ENCODE peak calls at places on chromosomes 3 and 15, in four cellular contexts. A is HCT116; O is IMR-90; M is CD8-positive, alpha-beta T cell. U is an unnamed sample.

GRCh38 chr15:41713047-41713446 is 52.8 kb downstream of the MGA start:
- DNase-seq in M (no peak), A (no peak), O (peak), U (no peak)

GRCh38 chr3:61158152-61158551 is 93.1 kb downstream of the FHIT start:
- DNase-seq in O (no peak), A (no peak), M (no peak), U (no peak)

GRCh38 chr3:150147776-150148175 is 177.1 kb upstream of the PFN2 start:
- DNase-seq in O (peak), M (no peak), A (no peak), U (no peak)

GRCh38 chr15:96349933-96350292 is 19.4 kb downstream of the NR2F2 start:
- DNase-seq in A (no peak), O (no peak), M (no peak), U (no peak)

GRCh38 chr15:41904487-41905359 is 10.9 kb upstream of the SPTBN5 start:
- DNase-seq in M (peak), O (peak), A (peak), U (no peak)

GRCh38 chr3:53190659-53191058 is 29.6 kb downstream of the PRKCD start:
- DNase-seq in O (no peak), A (no peak), M (no peak), U (no peak)

GRCh38 chr3:172148269-172148668 is 108.9 kb downstream of the FNDC3B start:
- DNase-seq in A (no peak), O (peak), M (no peak), U (no peak)

GRCh38 chr3:172224560-172225214 is 185.3 kb downstream of the FNDC3B start:
- DNase-seq in A (no peak), M (no peak), O (no peak), U (no peak)

GRCh38 chr3:190307164-190307545 is 15.1 kb downstream of the CLDN1 start:
- DNase-seq in O (no peak), A (no peak), M (no peak), U (no peak)

GRCh38 chr3:159077860-159078259 is 276.0 kb downstream of the MFSD1 start:
- DNase-seq in M (no peak), O (peak), A (no peak), U (peak)

GRCh38 chr3:11716576-11717250 is 73.0 kb upstream of the VGLL4 start:
- DNase-seq in M (no peak), A (no peak), O (no peak), U (no peak)

GRCh38 chr3:149400645-149401044 is 23.2 kb upstream of the TM4SF1 start:
- DNase-seq in O (peak), M (no peak), A (no peak), U (no peak)

GRCh38 chr15:92393287-92393993 is at the start of gene ST8SIA2:
- DNase-seq in O (no peak), A (no peak), M (no peak), U (no peak)

GRCh38 chr3:123547881-123548534 is 36.8 kb downstream of the HACD2 start:
- DNase-seq in A (no peak), O (no peak), M (no peak), U (no peak)

GRCh38 chr15:29101491-29101890 is 168.1 kb downstream of the NSMCE3 start:
- DNase-seq in M (no peak), A (no peak), O (no peak), U (no peak)

GRCh38 chr3:137172703-137173102 is 214.9 kb downstream of the IL20RB start:
- DNase-seq in A (no peak), M (no peak), O (no peak), U (no peak)

GRCh38 chr3:131998027-131998426 is 36.8 kb downstream of the CPNE4 start:
- DNase-seq in A (no peak), M (no peak), O (no peak), U (no peak)

GRCh38 chr3:71229905-71230657 is 353.4 kb downstream of the FOXP1 start:
- DNase-seq in O (no peak), A (no peak), M (peak), U (no peak)

GRCh38 chr15:31598620-31599019 is 272.0 kb downstream of the KLF13 start:
- DNase-seq in O (peak), A (no peak), M (no peak), U (no peak)

GRCh38 chr3:125437631-125438435 is 62.7 kb upstream of the ZNF148 start:
- DNase-seq in O (peak), M (peak), A (peak), U (no peak)

GRCh38 chr3:38713121-38713520 is 63.6 kb upstream of the SCN5A start:
- DNase-seq in M (no peak), A (no peak), O (no peak), U (no peak)

GRCh38 chr3:17800232-17800631 is 57.8 kb upstream of the TBC1D5 start:
- DNase-seq in M (no peak), O (no peak), A (no peak), U (no peak)

GRCh38 chr3:32246079-32246675 is 7.7 kb downstream of the CMTM8 start:
- DNase-seq in O (no peak), A (no peak), M (no peak), U (no peak)

GRCh38 chr3:21643752-21644151 is 107.3 kb downstream of the ZNF385D start:
- DNase-seq in O (no peak), A (no peak), M (no peak), U (no peak)

GRCh38 chr3:52438579-52439425 is 6.1 kb downstream of the SEMA3G start:
- DNase-seq in O (no peak), M (no peak), A (no peak), U (no peak)

GRCh38 chr15:87293016-87293415 is 963.5 kb downstream of the NTRK3 start:
- DNase-seq in A (no peak), O (no peak), M (no peak), U (no peak)

GRCh38 chr15:70266412-70267089 is 168.8 kb upstream of the TLE3 start:
- DNase-seq in O (no peak), M (no peak), A (no peak), U (no peak)

GRCh38 chr15:80637747-80638146 is 57.4 kb upstream of the ABHD17C start:
- DNase-seq in A (no peak), M (no peak), O (no peak), U (no peak)

GRCh38 chr3:120506076-120506827 is 55.5 kb upstream of the FSTL1 start:
- DNase-seq in O (peak), M (no peak), A (no peak), U (no peak)

GRCh38 chr3:16521580-16521941 is 8.1 kb upstream of the RFTN1 start:
- DNase-seq in M (no peak), A (no peak), O (no peak), U (no peak)

GRCh38 chr3:136893848-136894443 is 31.9 kb downstream of the NCK1 start:
- DNase-seq in O (peak), M (no peak), A (no peak), U (peak)

GRCh38 chr3:64681015-64681414 is 6.8 kb downstream of the ADAMTS9 start:
- DNase-seq in M (no peak), O (no peak), A (no peak), U (no peak)

GRCh38 chr3:140053011-140053702 is 118.2 kb downstream of the CLSTN2 start:
- DNase-seq in A (no peak), M (no peak), O (no peak), U (no peak)

GRCh38 chr3:170572665-170573253 is 13.1 kb downstream of the SLC7A14 start:
- DNase-seq in O (peak), M (no peak), A (no peak), U (peak)

GRCh38 chr3:98744283-98744682 is 18.9 kb upstream of the ST3GAL6 start:
- DNase-seq in A (no peak), O (no peak), M (no peak), U (no peak)
- H3K27ac ChIP-seq in A (no peak), O (no peak), M (no peak), U (no peak)

GRCh38 chr15:56792211-56792610 is 58.9 kb upstream of the ZNF280D start:
- DNase-seq in O (peak), A (no peak), M (no peak), U (no peak)
- H3K27ac ChIP-seq in O (no peak), A (no peak), M (no peak), U (no peak)

GRCh38 chr3:45010718-45011355 is 15.3 kb upstream of the CLEC3B start:
- DNase-seq in O (peak), A (no peak), M (no peak), U (peak)
- H3K27ac ChIP-seq in O (peak), A (no peak), M (no peak), U (peak)

DNA sequence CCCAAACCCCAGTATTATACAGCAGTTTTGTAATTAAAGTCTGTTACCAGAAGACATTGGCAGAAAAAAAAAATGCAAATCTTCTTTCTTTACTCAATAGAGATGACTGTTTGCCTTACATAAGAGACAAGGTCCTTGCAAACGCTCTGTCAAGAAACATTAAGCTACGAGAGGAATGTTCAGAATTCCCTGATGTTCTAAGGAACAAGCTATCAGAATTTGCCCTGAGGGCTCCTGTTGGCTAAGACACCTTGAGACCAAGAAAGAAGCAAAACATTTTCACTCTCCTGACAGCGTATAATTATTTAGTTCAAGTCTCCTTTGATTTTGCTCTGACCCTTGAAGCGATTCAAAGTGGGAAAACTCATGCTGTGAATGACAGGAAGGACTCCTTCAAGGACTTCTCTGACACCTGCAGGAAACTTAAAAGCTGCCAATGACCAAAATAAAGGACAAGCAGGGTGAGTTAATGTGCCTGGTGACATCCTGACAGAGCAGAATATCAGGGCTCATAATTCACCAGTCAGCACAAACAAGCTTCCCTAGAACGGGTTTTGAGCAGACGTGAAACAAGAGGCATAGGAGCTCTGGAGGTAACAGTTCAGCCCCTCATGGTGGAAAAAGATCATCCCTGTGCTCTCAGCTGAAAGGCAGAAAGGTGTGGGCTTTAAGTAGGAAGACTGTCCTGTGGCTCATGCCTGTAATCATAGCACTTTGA is 2.5 kb downstream of the SCAMP2 start:
- DNase-seq in M (no peak), A (no peak), O (no peak), U (no peak)
- H3K27ac ChIP-seq in M (no peak), A (no peak), O (no peak), U (peak)

GRCh38 chr3:14877404-14877803 is 58.6 kb downstream of the FGD5 start:
- DNase-seq in A (no peak), O (no peak), M (no peak), U (no peak)
- H3K27ac ChIP-seq in A (no peak), O (no peak), M (no peak), U (no peak)

GRCh38 chr15:73941871-73942635 is 15.8 kb downstream of the LOXL1 start:
- DNase-seq in O (no peak), M (peak), A (no peak), U (no peak)
- H3K27ac ChIP-seq in O (peak), M (no peak), A (no peak), U (no peak)

U was measured in epithelial cell of prostate.